ENCODE peak calls at places on chromosomes 4 and X, in four cellular contexts. K is renal cortical epithelial cell; D is stimulated activated naive CD8-positive, alpha-beta T cell treated with anti-CD3 and anti-CD28 coated beads, Interleukin-15, Interleukin-2, amounts not matched to agents 100 U/mL and 50 U/mL, for 24 hours; U is endothelial cell. M is an unnamed sample.

GRCh38 chrX:41445171-41445570 is 2.0 kb upstream of the NYX start:
- DNase-seq in K (no peak), D (no peak), U (no peak), M (no peak)

GRCh38 chr4:56728512-56728911 is 47.4 kb upstream of the HOPX start:
- DNase-seq in K (peak), D (no peak), U (no peak), M (peak)

GRCh38 chr4:147737623-147738022 is 5.7 kb downstream of the ARHGAP10 start:
- DNase-seq in K (no peak), D (no peak), U (no peak), M (no peak)

GRCh38 chr4:40719008-40719623 is 30.6 kb upstream of the NSUN7 start:
- DNase-seq in K (peak), D (no peak), U (no peak), M (peak)

GRCh38 chrX:94051926-94052325 is 377.9 kb downstream of the FAM133A start:
- DNase-seq in K (no peak), D (no peak), U (no peak), M (no peak)

GRCh38 chr4:186068581-186069402 is at the start of gene TLR3:
- DNase-seq in K (peak), D (no peak), U (no peak), M (no peak)

GRCh38 chrX:71253253-71254091 is 468 bp downstream of the ZMYM3 start:
- DNase-seq in K (no peak), D (peak), U (peak), M (peak)

GRCh38 chr4:40672528-40673522 is 43.2 kb upstream of the RBM47 start:
- DNase-seq in K (peak), D (peak), U (no peak), M (peak)

GRCh38 chrX:101958139-101958538 is 26.3 kb upstream of the ZMAT1 start:
- DNase-seq in K (peak), D (no peak), U (no peak), M (no peak)

GRCh38 chrX:39652336-39652735 is 445.4 kb downstream of the BCOR start:
- DNase-seq in K (no peak), D (peak), U (peak), M (no peak)

GRCh38 chr4:75895744-75896314 is 6.4 kb downstream of the PPEF2 start:
- DNase-seq in K (peak), D (no peak), U (no peak), M (no peak)

GRCh38 chrX:154829926-154830442 is 4.5 kb downstream of the SMIM9 start:
- DNase-seq in K (no peak), D (no peak), U (no peak), M (no peak)

GRCh38 chrX:118652717-118653116 is 74.7 kb upstream of the IL13RA1 start:
- DNase-seq in K (no peak), D (no peak), U (no peak), M (no peak)

M was measured in testis.